ENCODE peak calls at places on chromosomes 7 and 10, in four cellular contexts. M, Q, S and N are unnamed samples. For H3K4me1, the result is how much of the 10 kb centered on the place peaks cover.

GRCh38 chr10:113524539-113525490 is 28.0 kb upstream of the HABP2 start:
- DNase-seq in M (no peak), Q (no peak), S (no peak), N (no peak)

GRCh38 chr10:16423599-16423998 is 13.2 kb upstream of the PTER start:
- DNase-seq in Q (no peak), M (no peak), S (no peak), N (no peak)

GRCh38 chr10:124212702-124213101 is 119.3 kb upstream of the CHST15 start:
- DNase-seq in Q (no peak), M (no peak), S (no peak), N (no peak)

GRCh38 chr10:58782876-58783859 is 270.5 kb downstream of the BICC1 start:
- DNase-seq in Q (no peak), M (no peak), S (no peak), N (no peak)

GRCh38 chr7:100366411-100367250 is 6.7 kb upstream of the PILRA start:
- DNase-seq in Q (peak), S (no peak), M (no peak), N (no peak)

GRCh38 chr10:106816318-106817085 is 348.0 kb downstream of the SORCS1 start:
- DNase-seq in M (no peak), Q (no peak), S (peak), N (no peak)

GRCh38 chr7:148697950-148698396 is 730 bp upstream of the CUL1 start:
- DNase-seq in S (no peak), Q (no peak), M (peak), N (no peak)

GRCh38 chr10:31926765-31927596 is 1.6 kb downstream of the ARHGAP12 start:
- DNase-seq in S (peak), M (no peak), Q (no peak), N (peak)

GRCh38 chr7:118511146-118511545 is 286.6 kb downstream of the ANKRD7 start:
- DNase-seq in S (no peak), M (no peak), Q (no peak), N (no peak)

GRCh38 chr7:149161241-149161848 is 14.1 kb downstream of the ZNF398 start:
- DNase-seq in Q (no peak), M (no peak), S (no peak), N (no peak)

GRCh38 chr10:32207544-32207943 is 139.4 kb downstream of the EPC1 start:
- DNase-seq in Q (peak), S (peak), M (peak), N (peak)

GRCh38 chr10:32057041-32057372 is 782 bp upstream of the KIF5B start:
- DNase-seq in M (no peak), S (peak), Q (no peak), N (no peak)

GRCh38 chr7:68706291-68706690 is 892.0 kb upstream of the AUTS2 start:
- DNase-seq in M (no peak), S (no peak), Q (no peak), N (no peak)

GRCh38 chr7:65381742-65382141 is 8.1 kb downstream of the ZNF92 start:
- DNase-seq in M (no peak), S (no peak), Q (no peak), N (no peak)

GRCh38 chr10:72254891-72255568 is 18.7 kb upstream of the DDIT4 start:
- DNase-seq in S (peak), M (no peak), Q (peak), N (no peak)

GRCh38 chr7:10874666-10875065 is 99.0 kb upstream of the PHF14 start:
- DNase-seq in Q (no peak), M (no peak), S (no peak), N (no peak)

GRCh38 chr7:158477866-158478265 is 109.8 kb downstream of the PTPRN2 start:
- DNase-seq in Q (no peak), M (no peak), S (no peak), N (no peak)

GRCh38 chr10:69825604-69826003 is 23.9 kb downstream of the COL13A1 start:
- DNase-seq in S (no peak), M (no peak), Q (no peak), N (no peak)
- H3K4me1 ChIP-seq in S (under half), M (under half), Q (under half), N (under half)

GRCh38 chr10:5944389-5945202 is 32.7 kb downstream of the IL15RA start:
- DNase-seq in M (no peak), S (no peak), Q (peak), N (no peak)

GRCh38 chr10:5945203-5945534 is 32.2 kb downstream of the IL15RA start:
- DNase-seq in Q (peak), M (no peak), S (no peak), N (no peak)

GRCh38 chr10:5947471-5948207 is 29.7 kb downstream of the IL15RA start:
- DNase-seq in S (peak), M (no peak), Q (peak), N (no peak)

GRCh38 chr10:5946786-5947185 is 30.6 kb downstream of the IL15RA start:
- DNase-seq in S (no peak), Q (peak), M (no peak), N (no peak)

GRCh38 chr10:5945561-5946418 is 31.6 kb downstream of the IL15RA start:
- DNase-seq in S (no peak), Q (peak), M (no peak), N (no peak)
- H3K4me1 ChIP-seq in S (under half), Q (half or more), M (under half), N (under half)

GRCh38 chr7:47638679-47639306 is 56.9 kb upstream of the TNS3 start:
- DNase-seq in M (no peak), Q (no peak), S (no peak), N (no peak)
- H3K4me1 ChIP-seq in M (under half), Q (under half), S (under half), N (under half)

DNA sequence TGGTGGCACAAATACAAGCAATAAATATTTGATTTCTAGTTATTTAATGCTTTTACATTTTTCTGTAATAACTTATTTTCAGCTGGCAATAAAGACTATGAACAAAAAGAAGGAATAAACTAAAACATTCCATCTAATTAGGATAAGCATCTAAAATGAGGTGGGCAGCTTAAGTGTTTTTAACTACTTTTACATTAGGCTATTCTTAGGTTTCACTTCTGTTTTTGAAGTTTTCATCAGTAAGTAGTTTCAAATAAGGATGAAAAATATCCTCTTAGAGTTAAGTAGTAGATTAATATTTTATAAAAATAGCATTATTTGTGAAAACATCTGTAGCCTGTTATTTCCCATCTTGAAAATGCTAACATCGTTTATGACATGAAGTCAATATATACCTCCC is 15.9 kb downstream of the NT5C2 start:
- DNase-seq in M (no peak), S (no peak), Q (no peak), N (no peak)
- H3K4me1 ChIP-seq in M (under half), S (under half), Q (under half), N (under half)

DNA sequence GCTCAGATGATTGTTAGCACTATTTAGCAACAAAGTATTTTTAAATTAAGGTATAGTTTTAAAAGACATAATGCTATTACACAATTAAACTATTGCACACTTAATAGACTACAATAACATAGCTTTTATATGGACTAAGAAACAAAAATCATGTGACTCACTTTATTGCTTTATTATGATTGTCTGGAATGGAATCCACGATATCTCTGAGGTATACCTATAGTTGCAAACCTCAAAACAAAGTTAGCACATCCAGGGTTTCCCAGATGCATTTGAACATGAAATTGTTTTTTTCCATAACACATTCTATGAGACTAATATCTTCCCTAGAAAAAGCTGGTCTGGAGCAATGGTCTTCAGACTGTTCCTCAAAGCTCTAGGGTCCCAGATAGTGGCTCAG is 18.3 kb upstream of the RPEL1 start:
- DNase-seq in S (no peak), M (no peak), Q (no peak), N (no peak)
- H3K4me1 ChIP-seq in S (under half), M (under half), Q (under half), N (under half)

GRCh38 chr10:77290528-77291155 is 347.0 kb downstream of the KCNMA1 start:
- DNase-seq in S (no peak), M (no peak), Q (no peak), N (no peak)

GRCh38 chr10:77289790-77290189 is 347.8 kb downstream of the KCNMA1 start:
- DNase-seq in S (peak), Q (no peak), M (no peak), N (no peak)

GRCh38 chr10:77287647-77288120 is 349.9 kb downstream of the KCNMA1 start:
- DNase-seq in S (no peak), M (no peak), Q (no peak), N (no peak)

GRCh38 chr10:77286851-77287250 is 350.8 kb downstream of the KCNMA1 start:
- DNase-seq in Q (no peak), S (no peak), M (no peak), N (no peak)

DNA sequence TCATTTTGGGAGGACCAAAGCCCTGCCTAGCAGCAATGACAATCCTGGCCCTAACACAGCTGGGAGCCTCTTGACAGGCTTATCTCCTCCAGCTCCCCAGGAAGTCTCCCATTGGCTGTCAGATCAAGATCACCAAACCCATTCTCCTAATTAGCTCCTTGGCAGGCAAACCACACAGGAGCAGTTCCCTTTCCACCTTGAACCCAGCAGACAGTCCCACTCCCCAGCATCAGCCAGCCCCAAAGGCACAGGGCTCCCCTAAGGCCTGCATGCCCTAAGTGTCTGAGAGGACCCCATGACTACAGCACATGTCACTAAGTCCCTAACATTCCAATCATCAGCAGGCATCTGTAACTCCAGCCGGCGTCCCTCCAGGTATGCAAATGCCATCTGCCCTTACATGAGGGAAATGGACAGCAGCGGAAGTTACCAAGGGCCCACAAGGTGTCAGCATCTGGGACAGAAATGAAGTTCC is 348.5 kb downstream of the KCNMA1 start:
- DNase-seq in Q (no peak), M (no peak), S (no peak), N (no peak)
- H3K4me1 ChIP-seq in Q (under half), M (under half), S (under half), N (under half)

DNA sequence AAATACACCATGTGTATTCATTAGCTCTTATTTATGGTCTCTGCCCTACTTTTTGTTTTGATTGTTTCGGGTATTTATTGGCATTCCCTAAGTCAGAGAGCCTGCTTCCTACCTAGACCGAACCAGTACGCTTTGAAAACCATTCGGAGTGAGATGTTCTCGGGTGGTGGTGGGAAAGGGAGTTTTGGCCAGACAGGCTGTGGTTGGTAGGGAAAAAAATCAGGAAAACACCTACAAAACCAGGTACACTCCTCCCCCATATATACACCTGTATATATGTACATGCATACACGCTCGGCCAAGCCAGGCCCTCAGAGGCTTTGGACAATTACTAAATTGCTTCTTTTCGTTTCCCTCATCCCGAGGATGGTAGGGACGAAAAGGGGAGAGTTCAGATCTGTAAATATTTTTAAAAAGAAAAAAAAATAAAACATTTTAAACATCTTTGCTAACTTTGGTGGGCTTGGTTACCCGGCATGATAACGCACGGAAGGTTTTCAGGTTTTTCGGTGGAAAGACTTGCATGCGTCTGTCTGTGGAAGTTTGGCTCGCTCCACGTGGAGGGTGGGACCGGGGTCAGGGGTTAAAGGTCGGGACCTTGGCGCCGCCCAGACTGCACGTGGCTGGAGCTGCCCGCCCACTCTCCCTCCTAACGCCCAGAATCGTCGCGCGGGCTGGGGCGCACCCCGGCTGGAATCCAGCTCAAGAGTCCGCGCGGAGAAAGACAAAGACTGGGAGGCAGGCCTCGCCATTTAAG is 2.5 kb downstream of the HMX2 start:
- DNase-seq in S (no peak), M (no peak), Q (no peak), N (no peak)
- H3K4me1 ChIP-seq in S (under half), M (under half), Q (half or more), N (half or more)

DNA sequence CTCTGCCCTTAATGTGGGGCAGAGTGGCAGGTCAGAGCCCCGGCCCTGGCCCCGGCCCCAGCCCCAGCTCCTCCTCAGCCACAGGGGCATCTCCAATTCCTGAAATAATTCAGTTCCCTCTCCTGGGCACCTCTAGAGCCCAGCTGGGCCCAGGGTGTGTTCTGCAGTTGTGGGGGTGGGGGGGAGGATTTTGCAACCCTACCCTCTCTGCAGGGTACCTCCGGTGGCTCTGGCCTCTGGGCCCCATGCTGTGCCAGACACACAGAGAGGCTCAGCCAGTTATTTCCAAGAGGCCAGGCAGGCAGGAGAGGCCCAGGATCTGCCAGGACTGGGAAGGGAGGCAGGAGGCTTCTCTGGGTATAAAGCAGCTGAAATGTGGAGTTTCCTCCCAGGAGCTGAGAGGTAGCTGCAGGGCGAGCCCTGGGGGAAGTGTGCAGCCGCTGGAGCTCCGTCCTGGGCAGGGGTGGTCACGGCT is 47.9 kb downstream of the PWWP2B start:
- DNase-seq in Q (no peak), S (no peak), M (no peak), N (no peak)
- H3K4me1 ChIP-seq in Q (under half), S (under half), M (under half), N (under half)